ENCODE peak calls at places on chromosomes 5 and 9, in six cellular contexts. L, I, P, T, O and H are unnamed samples.

GRCh38 chr9:113523421-113524141 is 60.1 kb downstream of the RGS3 start:
- DNase-seq in L (no peak), I (no peak), P (peak), T (peak), O (no peak), H (no peak)

GRCh38 chr5:76604838-76605237 is 18.4 kb downstream of the F2RL2 start:
- DNase-seq in L (no peak), I (no peak), P (no peak), T (no peak), O (no peak), H (no peak)

GRCh38 chr9:16871358-16872151 is 1.1 kb upstream of the BNC2 start:
- DNase-seq in L (peak), I (peak), P (no peak), T (peak), O (no peak), H (peak)

GRCh38 chr9:2622361-2623045 is 916 bp downstream of the VLDLR start:
- DNase-seq in L (no peak), I (peak), P (no peak), T (no peak), O (no peak), H (peak)

GRCh38 chr5:178107889-178108288 is 5.4 kb upstream of the N4BP3 start:
- DNase-seq in L (no peak), I (peak), P (no peak), T (no peak), O (no peak), H (no peak)

GRCh38 chr5:43386960-43387362 is 25.2 kb downstream of the CCL28 start:
- DNase-seq in L (no peak), I (no peak), P (no peak), T (no peak), O (no peak), H (no peak)

GRCh38 chr5:160009591-160009989 is 651 bp downstream of the TTC1 start:
- DNase-seq in L (no peak), I (peak), P (no peak), T (no peak), O (no peak), H (no peak)

GRCh38 chr5:16090270-16090669 is 89.3 kb downstream of the MARCHF11 start:
- DNase-seq in L (no peak), I (no peak), P (no peak), T (no peak), O (no peak), H (no peak)

GRCh38 chr5:174503461-174504265 is 220.7 kb upstream of the MSX2 start:
- DNase-seq in L (peak), I (no peak), P (no peak), T (no peak), O (peak), H (no peak)

GRCh38 chr9:33170464-33171156 is 3.5 kb upstream of the B4GALT1 start:
- DNase-seq in L (no peak), I (peak), P (no peak), T (peak), O (no peak), H (no peak)

GRCh38 chr5:97365173-97365845 is 182.3 kb upstream of the RIOK2 start:
- DNase-seq in L (no peak), I (peak), P (no peak), T (no peak), O (no peak), H (no peak)

GRCh38 chr5:35651002-35651756 is 33.5 kb downstream of the SPEF2 start:
- DNase-seq in L (no peak), I (peak), P (peak), T (peak), O (peak), H (no peak)

GRCh38 chr9:128098017-128098935 is 29.3 kb downstream of the PTGES2 start:
- DNase-seq in L (peak), I (peak), P (peak), T (peak), O (peak), H (peak)

GRCh38 chr5:133353741-133354140 is 258.6 kb downstream of the FSTL4 start:
- DNase-seq in L (no peak), I (peak), P (no peak), T (no peak), O (no peak), H (peak)

GRCh38 chr5:113047234-113047633 is 70.6 kb downstream of the DCP2 start:
- DNase-seq in L (no peak), I (no peak), P (no peak), T (no peak), O (no peak), H (no peak)